ENCODE peak calls at places on chromosomes 11 and 22, in five cellular contexts. U is activated CD8-positive, alpha-beta memory T cell treated with anti-CD3 and anti-CD28 coated beads for 24 hours; A is omental fat pad; Y is mesendoderm; B is activated naive CD8-positive, alpha-beta T cell treated with anti-CD3 and anti-CD28 coated beads, Interleukin-2, amount 50 U/mL, for 24 hours. S is an unnamed sample.

GRCh38 chr11:114166897-114167323 is 107.4 kb downstream of the ZBTB16 start:
- DNase-seq in U (no peak), B (no peak), Y (no peak), A (no peak), S (no peak)

GRCh38 chr11:120254788-120255518 is 15.0 kb downstream of the POU2F3 start:
- DNase-seq in A (no peak), U (no peak), B (no peak), Y (peak; percentile 88), S (peak; percentile 90)

GRCh38 chr11:34145847-34146381 is 40.5 kb downstream of the NAT10 start:
- DNase-seq in U (no peak), B (no peak), Y (no peak), A (no peak), S (no peak)

GRCh38 chr11:10349806-10350205 is 44.9 kb downstream of the ADM start:
- DNase-seq in U (no peak), B (no peak), A (no peak), Y (peak; percentile 6), S (no peak)

GRCh38 chr11:65547446-65548125 is 10.6 kb downstream of the LTBP3 start:
- DNase-seq in Y (no peak), B (no peak), A (no peak), U (peak; percentile 65), S (peak; percentile 85)

GRCh38 chr11:44943696-44944095 is 7.0 kb downstream of the TP53I11 start:
- DNase-seq in B (no peak), U (no peak), A (no peak), Y (no peak), S (peak; percentile 71)

GRCh38 chr22:25564979-25565677 is 653 bp downstream of the GRK3 start:
- DNase-seq in U (peak; percentile 71), A (no peak), B (peak; percentile 41), Y (peak; percentile 84), S (peak; percentile 79)

GRCh38 chr11:3824714-3825472 is 15.9 kb downstream of the RHOG start:
- DNase-seq in B (peak; percentile 85), A (peak; percentile 55), U (peak; percentile 90), Y (peak; percentile 95), S (peak; percentile 93)

GRCh38 chr11:12287009-12287373 is 90.4 kb upstream of the PARVA start:
- DNase-seq in B (no peak), A (no peak), Y (peak; percentile 96), U (peak; percentile 30), S (no peak)

GRCh38 chr11:41201156-41201555 is 258.3 kb downstream of the LRRC4C start:
- DNase-seq in B (peak; percentile 14), A (no peak), Y (peak; percentile 74), U (no peak), S (peak; percentile 30)

GRCh38 chr22:38569181-38569971 is 607 bp downstream of the DMC1 start:
- DNase-seq in Y (no peak), U (no peak), A (no peak), B (peak; percentile 5), S (peak; percentile 61)

GRCh38 chr11:70594031-70594430 is 195.7 kb downstream of the CTTN start:
- DNase-seq in U (no peak), Y (no peak), A (no peak), B (no peak), S (no peak)

GRCh38 chr11:129658558-129658882 is 157.1 kb upstream of the TMEM45B start:
- DNase-seq in A (no peak), Y (peak; percentile 71), B (no peak), U (no peak), S (peak; percentile 31)

GRCh38 chr11:101444164-101444563 is 139.6 kb downstream of the TRPC6 start:
- DNase-seq in U (no peak), A (no peak), Y (no peak), B (no peak), S (no peak)

GRCh38 chr11:130789241-130789640 is 127.0 kb downstream of the SNX19 start:
- DNase-seq in Y (no peak), B (no peak), U (no peak), A (no peak), S (no peak)

GRCh38 chr11:118834428-118835028 is 43.6 kb upstream of the DDX6 start:
- DNase-seq in A (no peak), B (peak; percentile 9), U (no peak), Y (no peak), S (no peak)

GRCh38 chr22:42389137-42389536 is 43.1 kb downstream of the NFAM1 start:
- DNase-seq in A (no peak), U (no peak), Y (no peak), B (no peak), S (peak; percentile 61)

GRCh38 chr11:9657531-9657930 is 6.3 kb upstream of the SWAP70 start:
- DNase-seq in A (no peak), U (no peak), Y (no peak), B (no peak), S (no peak)

GRCh38 chr11:115709297-115709696 is 205.1 kb upstream of the CADM1 start:
- DNase-seq in B (no peak), A (no peak), U (no peak), Y (no peak), S (no peak)

GRCh38 chr22:28674121-28674563 is 5.5 kb downstream of the TTC28 start:
- DNase-seq in B (peak; percentile 20), A (no peak), Y (no peak), U (no peak), S (no peak)

GRCh38 chr11:119375629-119376196 is 5.8 kb downstream of the USP2 start:
- DNase-seq in Y (peak; percentile 68), B (no peak), A (no peak), U (no peak), S (peak; percentile 74)

GRCh38 chr22:31917227-31917921 is 27.0 kb upstream of the YWHAH start:
- DNase-seq in A (no peak), U (no peak), B (peak; percentile 7), Y (no peak), S (no peak)

GRCh38 chr11:7060828-7061227 is 28.0 kb upstream of the RBMXL2 start:
- DNase-seq in U (no peak), B (no peak), Y (no peak), A (no peak), S (no peak)

GRCh38 chr11:15006139-15006759 is 34.1 kb upstream of the CALCA start:
- DNase-seq in A (no peak), Y (peak; percentile 78), B (no peak), U (no peak), S (peak; percentile 13)

GRCh38 chr22:49869855-49870712 is 16.4 kb downstream of the ZBED4 start:
- DNase-seq in U (no peak), B (no peak), A (no peak), Y (no peak), S (no peak)

GRCh38 chr11:14132312-14132711 is 169.8 kb downstream of the SPON1 start:
- DNase-seq in U (no peak), A (no peak), B (no peak), Y (no peak), S (no peak)

GRCh38 chr22:32413715-32414114 is 1.7 kb upstream of the RTCB start:
- DNase-seq in B (no peak), A (no peak), U (no peak), Y (peak; percentile 34), S (peak; percentile 48)

GRCh38 chr22:19713650-19714319 is 518 bp upstream of the SEPTIN5 start:
- DNase-seq in A (no peak), B (no peak), U (no peak), Y (no peak), S (peak; percentile 91)

GRCh38 chr11:99352642-99353041 is 331.9 kb downstream of the CNTN5 start:
- DNase-seq in Y (no peak), A (no peak), B (no peak), U (no peak), S (no peak)

GRCh38 chr11:131694526-131695424 is 324.4 kb downstream of the NTM start:
- DNase-seq in A (peak; percentile 50), B (peak; percentile 75), Y (peak; percentile 86), U (peak; percentile 78), S (peak; percentile 94)

GRCh38 chr11:99822846-99823565 is 802.3 kb downstream of the CNTN5 start:
- DNase-seq in B (no peak), A (no peak), U (no peak), Y (peak; percentile 24), S (no peak)

GRCh38 chr22:21657361-21658118 is 8.3 kb upstream of the PPIL2 start:
- DNase-seq in U (peak; percentile 88), Y (peak; percentile 77), A (no peak), B (peak; percentile 86), S (peak; percentile 98)

GRCh38 chr22:42437488-42438292 is 5.5 kb upstream of the NFAM1 start:
- DNase-seq in A (peak; percentile 54), Y (peak; percentile 84), U (peak; percentile 95), B (peak; percentile 83), S (peak; percentile 94)

S was measured in H7.